ENCODE peak calls at places on chromosomes 2 and 18, in ten cellular contexts. One of them, this sample, is unnamed.
A peak's percentile ranks its signal among the peaks of the same experiment; 100 is the strongest.

GRCh38 chr2:231167745-231168459 is 30.5 kb upstream of the ARMC9 start:
- DNase-seq in nephron progenitor cell: no peak
- DNase-seq in neural progenitor cell: no peak
- DNase-seq in left ventricle myocardium inferior: no peak
- DNase-seq in OCI-LY7: no peak
- DNase-seq in HCT116: no peak
- DNase-seq in body of pancreas: no peak
- DNase-seq in Panc1: no peak
- DNase-seq in RWPE1: no peak
- DNase-seq in AG04450: no peak
- DNase-seq in this sample: no peak

GRCh38 chr2:133633851-133634250 is 65.6 kb upstream of the NCKAP5 start:
- DNase-seq in nephron progenitor cell: no peak
- DNase-seq in neural progenitor cell: no peak
- DNase-seq in left ventricle myocardium inferior: no peak
- DNase-seq in OCI-LY7: no peak
- DNase-seq in HCT116: no peak
- DNase-seq in body of pancreas: no peak
- DNase-seq in Panc1: no peak
- DNase-seq in RWPE1: no peak
- DNase-seq in AG04450: no peak
- DNase-seq in this sample: no peak

GRCh38 chr2:66581461-66582363 is 146.8 kb downstream of the MEIS1 start:
- DNase-seq in nephron progenitor cell: peak; percentile 66
- DNase-seq in neural progenitor cell: peak; percentile 61
- DNase-seq in left ventricle myocardium inferior: no peak
- DNase-seq in OCI-LY7: no peak
- DNase-seq in HCT116: no peak
- DNase-seq in body of pancreas: peak; percentile 74
- DNase-seq in Panc1: no peak
- DNase-seq in RWPE1: no peak
- DNase-seq in AG04450: no peak
- DNase-seq in this sample: no peak

GRCh38 chr2:26401739-26402541 is at the start of gene DRC1:
- DNase-seq in nephron progenitor cell: peak; percentile 96
- DNase-seq in neural progenitor cell: peak; percentile 96
- DNase-seq in left ventricle myocardium inferior: peak; percentile 53
- DNase-seq in OCI-LY7: no peak
- DNase-seq in HCT116: no peak
- DNase-seq in body of pancreas: peak; percentile 57
- DNase-seq in Panc1: no peak
- DNase-seq in RWPE1: peak; percentile 82
- DNase-seq in AG04450: peak; percentile 37
- DNase-seq in this sample: no peak

GRCh38 chr2:200905618-200906296 is 16.6 kb downstream of the NIF3L1 start:
- DNase-seq in nephron progenitor cell: peak; percentile 53
- DNase-seq in neural progenitor cell: peak; percentile 71
- DNase-seq in left ventricle myocardium inferior: peak; percentile 69
- DNase-seq in OCI-LY7: peak; percentile 68
- DNase-seq in HCT116: peak; percentile 69
- DNase-seq in body of pancreas: peak; percentile 79
- DNase-seq in Panc1: peak; percentile 52
- DNase-seq in RWPE1: peak; percentile 50
- DNase-seq in AG04450: peak; percentile 38
- DNase-seq in this sample: no peak

GRCh38 chr2:36478332-36478738 is 119.6 kb downstream of the FEZ2 start:
- DNase-seq in nephron progenitor cell: no peak
- DNase-seq in neural progenitor cell: no peak
- DNase-seq in left ventricle myocardium inferior: no peak
- DNase-seq in OCI-LY7: no peak
- DNase-seq in HCT116: peak; percentile 21
- DNase-seq in body of pancreas: no peak
- DNase-seq in Panc1: peak; percentile 90
- DNase-seq in RWPE1: peak; percentile 77
- DNase-seq in AG04450: no peak
- DNase-seq in this sample: no peak

GRCh38 chr2:168149431-168149830 is 98.0 kb downstream of the STK39 start:
- DNase-seq in nephron progenitor cell: no peak
- DNase-seq in neural progenitor cell: no peak
- DNase-seq in left ventricle myocardium inferior: no peak
- DNase-seq in OCI-LY7: no peak
- DNase-seq in HCT116: no peak
- DNase-seq in body of pancreas: no peak
- DNase-seq in Panc1: no peak
- DNase-seq in RWPE1: no peak
- DNase-seq in AG04450: no peak
- DNase-seq in this sample: no peak

GRCh38 chr2:232146294-232146693 is 184.8 kb downstream of the DIS3L2 start:
- DNase-seq in nephron progenitor cell: no peak
- DNase-seq in neural progenitor cell: no peak
- DNase-seq in left ventricle myocardium inferior: no peak
- DNase-seq in OCI-LY7: no peak
- DNase-seq in HCT116: no peak
- DNase-seq in body of pancreas: no peak
- DNase-seq in Panc1: no peak
- DNase-seq in RWPE1: no peak
- DNase-seq in AG04450: no peak
- DNase-seq in this sample: no peak

GRCh38 chr18:71020342-71021096 is 731.7 kb downstream of the SOCS6 start:
- DNase-seq in nephron progenitor cell: no peak
- DNase-seq in neural progenitor cell: no peak
- DNase-seq in left ventricle myocardium inferior: no peak
- DNase-seq in OCI-LY7: no peak
- DNase-seq in HCT116: no peak
- DNase-seq in body of pancreas: no peak
- DNase-seq in Panc1: no peak
- DNase-seq in RWPE1: no peak
- DNase-seq in AG04450: no peak
- DNase-seq in this sample: no peak

GRCh38 chr2:127080941-127081769 is 25.8 kb downstream of the BIN1 start:
- DNase-seq in nephron progenitor cell: no peak
- DNase-seq in neural progenitor cell: no peak
- DNase-seq in left ventricle myocardium inferior: no peak
- DNase-seq in OCI-LY7: peak; percentile 19
- DNase-seq in HCT116: no peak
- DNase-seq in body of pancreas: peak; percentile 35
- DNase-seq in Panc1: no peak
- DNase-seq in RWPE1: peak; percentile 20
- DNase-seq in AG04450: no peak
- DNase-seq in this sample: no peak

GRCh38 chr2:78682781-78683180 is 342.7 kb upstream of the REG3G start:
- DNase-seq in nephron progenitor cell: no peak
- DNase-seq in neural progenitor cell: no peak
- DNase-seq in left ventricle myocardium inferior: no peak
- DNase-seq in OCI-LY7: no peak
- DNase-seq in HCT116: no peak
- DNase-seq in body of pancreas: no peak
- DNase-seq in Panc1: no peak
- DNase-seq in RWPE1: no peak
- DNase-seq in AG04450: no peak
- DNase-seq in this sample: no peak

GRCh38 chr2:48144777-48145176 is 238.5 kb upstream of the FBXO11 start:
- DNase-seq in nephron progenitor cell: no peak
- DNase-seq in neural progenitor cell: no peak
- DNase-seq in left ventricle myocardium inferior: no peak
- DNase-seq in OCI-LY7: no peak
- DNase-seq in HCT116: no peak
- DNase-seq in body of pancreas: no peak
- DNase-seq in Panc1: no peak
- DNase-seq in RWPE1: no peak
- DNase-seq in AG04450: no peak
- DNase-seq in this sample: no peak

DNA sequence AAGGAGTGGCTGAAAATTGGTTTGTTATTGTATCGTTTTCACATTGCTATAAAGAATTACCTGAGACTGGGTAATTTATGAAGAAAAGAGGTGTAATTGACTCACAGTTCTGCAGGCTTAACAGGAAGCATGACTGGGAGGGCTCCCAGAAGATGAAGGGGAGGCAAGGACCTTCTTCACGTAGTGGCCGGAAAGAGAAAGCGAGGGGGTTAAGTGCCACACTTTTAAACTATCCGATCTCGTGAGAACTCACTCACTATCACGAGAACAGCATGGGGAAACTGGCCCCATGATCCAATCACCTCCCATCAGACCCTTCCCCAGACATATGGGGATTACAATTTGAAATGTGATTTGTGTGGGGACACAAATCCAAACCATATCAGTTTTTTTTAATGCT is 81.6 kb downstream of the FBXO15 start:
- DNase-seq in nephron progenitor cell: no peak
- DNase-seq in neural progenitor cell: no peak
- DNase-seq in left ventricle myocardium inferior: no peak
- DNase-seq in OCI-LY7: no peak
- DNase-seq in HCT116: no peak
- DNase-seq in body of pancreas: no peak
- DNase-seq in Panc1: no peak
- DNase-seq in RWPE1: no peak
- DNase-seq in AG04450: no peak
- DNase-seq in this sample: no peak
- TF ChIP-seq CTCF in nephron progenitor cell: no peak
- TF ChIP-seq CTCF in neural progenitor cell: no peak
- TF ChIP-seq CTCF in left ventricle myocardium inferior: no peak
- TF ChIP-seq CTCF in OCI-LY7: no peak
- TF ChIP-seq CTCF in HCT116: no peak
- TF ChIP-seq CTCF in body of pancreas: no peak
- TF ChIP-seq CTCF in Panc1: no peak
- TF ChIP-seq CTCF in RWPE1: no peak
- TF ChIP-seq CTCF in AG04450: no peak
- TF ChIP-seq CTCF in this sample: no peak

GRCh38 chr2:40450066-40450841 is 1.6 kb downstream of the SLC8A1 start:
- DNase-seq in nephron progenitor cell: no peak
- DNase-seq in neural progenitor cell: peak; percentile 22
- DNase-seq in left ventricle myocardium inferior: peak; percentile 39
- DNase-seq in OCI-LY7: peak; percentile 38
- DNase-seq in HCT116: no peak
- DNase-seq in body of pancreas: no peak
- DNase-seq in Panc1: no peak
- DNase-seq in RWPE1: no peak
- DNase-seq in AG04450: no peak
- DNase-seq in this sample: no peak
- TF ChIP-seq CTCF in nephron progenitor cell: no peak
- TF ChIP-seq CTCF in neural progenitor cell: no peak
- TF ChIP-seq CTCF in left ventricle myocardium inferior: no peak
- TF ChIP-seq CTCF in OCI-LY7: peak; percentile 18
- TF ChIP-seq CTCF in HCT116: no peak
- TF ChIP-seq CTCF in body of pancreas: no peak
- TF ChIP-seq CTCF in Panc1: peak; percentile 7
- TF ChIP-seq CTCF in RWPE1: no peak
- TF ChIP-seq CTCF in AG04450: peak; percentile 15
- TF ChIP-seq CTCF in this sample: no peak

GRCh38 chr2:10755621-10756020 is 34.2 kb downstream of the ATP6V1C2 start:
- DNase-seq in nephron progenitor cell: no peak
- DNase-seq in neural progenitor cell: no peak
- DNase-seq in left ventricle myocardium inferior: no peak
- DNase-seq in OCI-LY7: no peak
- DNase-seq in HCT116: no peak
- DNase-seq in body of pancreas: no peak
- DNase-seq in Panc1: no peak
- DNase-seq in RWPE1: no peak
- DNase-seq in AG04450: no peak
- DNase-seq in this sample: no peak
- TF ChIP-seq CTCF in nephron progenitor cell: no peak
- TF ChIP-seq CTCF in neural progenitor cell: no peak
- TF ChIP-seq CTCF in left ventricle myocardium inferior: no peak
- TF ChIP-seq CTCF in OCI-LY7: no peak
- TF ChIP-seq CTCF in HCT116: no peak
- TF ChIP-seq CTCF in body of pancreas: no peak
- TF ChIP-seq CTCF in Panc1: no peak
- TF ChIP-seq CTCF in RWPE1: no peak
- TF ChIP-seq CTCF in AG04450: no peak
- TF ChIP-seq CTCF in this sample: no peak

DNA sequence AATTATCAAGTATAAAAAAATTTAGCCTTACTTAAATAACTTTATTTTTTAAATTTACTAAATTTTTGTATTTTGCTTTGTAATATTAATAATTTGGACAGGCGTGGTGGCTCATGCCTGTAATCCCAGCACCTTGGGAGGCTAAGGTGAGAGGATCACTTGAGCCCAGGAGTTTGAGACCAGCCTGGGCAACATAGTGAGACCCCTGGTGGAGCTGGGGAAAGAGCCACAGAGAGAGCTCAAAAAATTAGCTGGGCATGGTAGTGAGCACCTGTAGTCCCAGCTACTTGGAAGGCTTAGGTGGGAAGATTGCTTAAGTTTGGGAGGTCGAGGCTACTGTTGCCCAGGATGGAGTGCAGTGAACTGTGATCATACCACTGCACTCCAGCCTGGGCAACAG is 143.5 kb downstream of the B3GNT2 start:
- DNase-seq in nephron progenitor cell: no peak
- DNase-seq in neural progenitor cell: no peak
- DNase-seq in left ventricle myocardium inferior: no peak
- DNase-seq in OCI-LY7: no peak
- DNase-seq in HCT116: no peak
- DNase-seq in body of pancreas: no peak
- DNase-seq in Panc1: no peak
- DNase-seq in RWPE1: no peak
- DNase-seq in AG04450: no peak
- DNase-seq in this sample: no peak
- TF ChIP-seq CTCF in nephron progenitor cell: no peak
- TF ChIP-seq CTCF in neural progenitor cell: no peak
- TF ChIP-seq CTCF in left ventricle myocardium inferior: peak; percentile 21
- TF ChIP-seq CTCF in OCI-LY7: peak; percentile 22
- TF ChIP-seq CTCF in HCT116: no peak
- TF ChIP-seq CTCF in body of pancreas: no peak
- TF ChIP-seq CTCF in Panc1: peak; percentile 24
- TF ChIP-seq CTCF in RWPE1: no peak
- TF ChIP-seq CTCF in AG04450: no peak
- TF ChIP-seq CTCF in this sample: no peak

DNA sequence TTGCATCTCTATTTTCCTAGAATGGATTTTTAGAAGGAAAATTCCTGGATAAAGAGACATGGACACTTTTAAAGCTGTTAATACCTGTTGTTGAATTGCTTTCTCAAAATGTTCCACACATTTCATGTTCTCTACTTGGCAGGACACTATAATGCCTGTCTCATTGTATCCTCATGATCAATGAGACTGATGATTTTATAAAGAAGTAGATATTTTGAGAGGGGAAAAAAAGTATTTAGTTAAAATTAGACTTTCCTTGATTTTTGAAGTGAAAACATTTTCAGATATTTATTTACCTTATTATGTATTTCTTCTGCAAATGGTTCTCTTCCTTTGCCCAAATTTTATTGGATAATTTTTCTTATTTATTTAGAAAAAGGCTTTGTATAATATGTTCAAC is 242.5 kb downstream of the MYCN start:
- DNase-seq in nephron progenitor cell: no peak
- DNase-seq in neural progenitor cell: no peak
- DNase-seq in left ventricle myocardium inferior: no peak
- DNase-seq in OCI-LY7: no peak
- DNase-seq in HCT116: no peak
- DNase-seq in body of pancreas: no peak
- DNase-seq in Panc1: no peak
- DNase-seq in RWPE1: no peak
- DNase-seq in AG04450: no peak
- DNase-seq in this sample: no peak
- TF ChIP-seq CTCF in nephron progenitor cell: no peak
- TF ChIP-seq CTCF in neural progenitor cell: no peak
- TF ChIP-seq CTCF in left ventricle myocardium inferior: no peak
- TF ChIP-seq CTCF in OCI-LY7: no peak
- TF ChIP-seq CTCF in HCT116: no peak
- TF ChIP-seq CTCF in body of pancreas: no peak
- TF ChIP-seq CTCF in Panc1: no peak
- TF ChIP-seq CTCF in RWPE1: no peak
- TF ChIP-seq CTCF in AG04450: no peak
- TF ChIP-seq CTCF in this sample: no peak

GRCh38 chr2:181430406-181431199 is 26.6 kb upstream of the ITGA4 start:
- DNase-seq in nephron progenitor cell: no peak
- DNase-seq in neural progenitor cell: no peak
- DNase-seq in left ventricle myocardium inferior: no peak
- DNase-seq in OCI-LY7: peak; percentile 70
- DNase-seq in HCT116: no peak
- DNase-seq in body of pancreas: peak; percentile 8
- DNase-seq in Panc1: no peak
- DNase-seq in RWPE1: no peak
- DNase-seq in AG04450: no peak
- DNase-seq in this sample: no peak
- TF ChIP-seq CTCF in nephron progenitor cell: no peak
- TF ChIP-seq CTCF in neural progenitor cell: peak; percentile 38
- TF ChIP-seq CTCF in left ventricle myocardium inferior: no peak
- TF ChIP-seq CTCF in OCI-LY7: peak; percentile 77
- TF ChIP-seq CTCF in HCT116: peak; percentile 57
- TF ChIP-seq CTCF in body of pancreas: no peak
- TF ChIP-seq CTCF in Panc1: peak; percentile 53
- TF ChIP-seq CTCF in RWPE1: peak; percentile 18
- TF ChIP-seq CTCF in AG04450: peak; percentile 48
- TF ChIP-seq CTCF in this sample: no peak